ENCODE peak calls at places on chromosomes 7 and 10, in eight cellular contexts. H is progenitor cell of endocrine pancreas; B is stimulated activated CD4-positive, alpha-beta T cell treated with anti-CD3 and anti-CD28 coated beads, Interleukin-1b, Interleukin-23, amount 100 ng/mL, for 24 hours; A is psoas muscle; S is cardiac fibroblast; O is H7; F is spleen; Y is AG10803. Z is an unnamed sample.

GRCh38 chr10:92239600-92240288 is 51.1 kb downstream of the CPEB3 start:
- DNase-seq in B (no peak), Y (peak), A (peak), S (peak), H (peak), F (peak), O (peak), Z (peak)

GRCh38 chr7:96996111-96996936 is 9.0 kb upstream of the DLX6 start:
- DNase-seq in Y (no peak), S (no peak), A (no peak), F (no peak), H (no peak), O (peak), B (no peak), Z (no peak)

GRCh38 chr7:102866480-102866879 is 46.3 kb upstream of the LRRC17 start:
- DNase-seq in O (no peak), Y (no peak), H (no peak), F (no peak), S (no peak), B (no peak), A (no peak), Z (no peak)

GRCh38 chr7:70132802-70133201 is 534.5 kb downstream of the AUTS2 start:
- DNase-seq in O (no peak), Y (no peak), B (no peak), A (no peak), H (no peak), S (no peak), F (no peak), Z (no peak)

GRCh38 chr10:132836832-132837540 is 51.0 kb upstream of the NKX6-2 start:
- DNase-seq in F (peak), Y (peak), B (no peak), O (peak), H (peak), S (peak), A (no peak), Z (peak)

GRCh38 chr10:79552143-79552542 is 8.1 kb downstream of the SFTPA2 start:
- DNase-seq in A (no peak), H (no peak), F (no peak), S (no peak), Y (no peak), O (no peak), B (no peak), Z (no peak)

GRCh38 chr7:112763996-112764395 is 26.2 kb downstream of the TMEM168 start:
- DNase-seq in F (no peak), H (no peak), O (no peak), B (no peak), A (no peak), Y (no peak), S (no peak), Z (no peak)

GRCh38 chr7:50607524-50608125 is 42.4 kb upstream of the DDC start:
- DNase-seq in O (no peak), B (no peak), Y (no peak), F (no peak), S (no peak), H (no peak), A (no peak), Z (no peak)

GRCh38 chr10:131310904-131311660 is 439 bp downstream of the TCERG1L start:
- DNase-seq in H (peak), S (no peak), A (no peak), F (peak), O (peak), Y (no peak), B (no peak), Z (no peak)

GRCh38 chr7:85186083-85186520 is 754 bp downstream of the SEMA3D start:
- DNase-seq in S (peak), H (peak), A (peak), F (peak), Y (peak), B (no peak), O (peak), Z (no peak)

GRCh38 chr10:12768156-12768731 is 233.3 kb downstream of the CCDC3 start:
- DNase-seq in B (no peak), A (no peak), F (no peak), Y (no peak), O (peak), S (no peak), H (no peak), Z (no peak)

GRCh38 chr10:87861566-87861952 is 1.8 kb downstream of the KLLN start:
- DNase-seq in A (peak), H (peak), O (peak), B (no peak), Y (peak), F (peak), S (peak), Z (peak)

GRCh38 chr7:37915438-37915837 is 1.2 kb downstream of the SFRP4 start:
- DNase-seq in Y (no peak), F (no peak), O (no peak), A (no peak), B (no peak), H (no peak), S (no peak), Z (peak)